ENCODE peak calls at places on chromosomes 5 and 9, in ten cellular contexts. V is aorta; D is CD8-positive, alpha-beta memory T cell; P is breast epithelium; R is upper lobe of left lung; M is pancreas; F is GM06990; H is psoas muscle; T is neural progenitor cell; U is hepatocyte. K is an unnamed sample.
A peak's percentile ranks its signal among the peaks of the same experiment; 100 is the strongest.

GRCh38 chr9:68706579-68707201 is 1.6 kb downstream of the PIP5K1B start:
- DNase-seq in T (peak; percentile 34), P (no peak), H (no peak), D (no peak), F (peak; percentile 30), R (no peak), U (no peak), V (no peak), M (no peak), K (no peak)

GRCh38 chr9:134011401-134011800 is 13.9 kb upstream of the BRD3OS start:
- DNase-seq in D (no peak), H (no peak), M (no peak), T (no peak), R (no peak), V (no peak), P (no peak), U (no peak), F (no peak), K (no peak)

GRCh38 chr5:180253036-180253824 is 38.7 kb downstream of the MAPK9 start:
- DNase-seq in T (no peak), V (no peak), U (no peak), R (no peak), P (no peak), D (no peak), H (no peak), F (peak; percentile 20), M (no peak), K (no peak)

GRCh38 chr9:128055222-128056040 is 11.7 kb downstream of the NAIF1 start:
- DNase-seq in D (no peak), F (no peak), P (no peak), R (peak; percentile 84), V (no peak), H (peak; percentile 75), U (no peak), T (peak; percentile 28), M (peak; percentile 80), K (no peak)

GRCh38 chr9:92706218-92706940 is 36.4 kb upstream of the IPPK start:
- DNase-seq in D (no peak), V (no peak), T (peak; percentile 55), U (no peak), P (peak; percentile 19), F (no peak), R (no peak), H (no peak), M (no peak), K (peak; percentile 31)

GRCh38 chr5:59598547-59598874 is 295.0 kb downstream of the PDE4D start:
- DNase-seq in M (no peak), P (no peak), R (no peak), T (no peak), V (no peak), U (no peak), F (no peak), D (no peak), H (no peak), K (no peak)

GRCh38 chr5:10647640-10648039 is 83.8 kb downstream of the ANKRD33B start:
- DNase-seq in P (no peak), R (no peak), F (no peak), M (no peak), H (no peak), D (no peak), V (no peak), U (no peak), T (no peak), K (no peak)

GRCh38 chr5:92800360-92800759 is 780.7 kb downstream of the NR2F1-AS1 start:
- DNase-seq in D (no peak), F (no peak), U (no peak), T (no peak), P (no peak), R (no peak), V (no peak), H (no peak), M (no peak), K (no peak)

GRCh38 chr5:67414712-67415111 is 218.1 kb upstream of the CD180 start:
- DNase-seq in H (no peak), U (no peak), V (no peak), T (no peak), R (no peak), P (no peak), F (no peak), D (no peak), M (no peak), K (no peak)

GRCh38 chr9:88738708-88739107 is 203.7 kb downstream of the NXNL2 start:
- DNase-seq in T (no peak), R (no peak), H (no peak), D (no peak), V (no peak), F (no peak), M (no peak), U (no peak), P (no peak), K (no peak)

GRCh38 chr9:88740844-88741243 is 205.9 kb downstream of the NXNL2 start:
- DNase-seq in H (no peak), P (no peak), F (no peak), U (no peak), R (no peak), M (no peak), V (no peak), D (no peak), T (no peak), K (no peak)

GRCh38 chr9:88742483-88742882 is 207.5 kb downstream of the NXNL2 start:
- DNase-seq in V (no peak), P (no peak), H (peak; percentile 71), M (no peak), U (peak; percentile 24), R (no peak), D (no peak), T (no peak), F (no peak), K (no peak)

GRCh38 chr9:88739373-88739772 is 204.4 kb downstream of the NXNL2 start:
- DNase-seq in M (no peak), H (no peak), V (no peak), R (no peak), F (no peak), P (no peak), U (no peak), D (no peak), T (no peak), K (no peak)

GRCh38 chr9:88741335-88741734 is 206.4 kb downstream of the NXNL2 start:
- DNase-seq in V (no peak), H (no peak), D (no peak), P (no peak), F (no peak), R (no peak), M (no peak), U (no peak), T (peak; percentile 31), K (peak; percentile 29)
- H3K4me3 ChIP-seq in V (no peak overlapping the region), H (no peak overlapping the region), D (no peak overlapping the region), P (no peak overlapping the region), F (no peak overlapping the region), R (no peak overlapping the region), M (no peak overlapping the region), U (no peak overlapping the region), T (no peak overlapping the region), K (no peak overlapping the region)

DNA sequence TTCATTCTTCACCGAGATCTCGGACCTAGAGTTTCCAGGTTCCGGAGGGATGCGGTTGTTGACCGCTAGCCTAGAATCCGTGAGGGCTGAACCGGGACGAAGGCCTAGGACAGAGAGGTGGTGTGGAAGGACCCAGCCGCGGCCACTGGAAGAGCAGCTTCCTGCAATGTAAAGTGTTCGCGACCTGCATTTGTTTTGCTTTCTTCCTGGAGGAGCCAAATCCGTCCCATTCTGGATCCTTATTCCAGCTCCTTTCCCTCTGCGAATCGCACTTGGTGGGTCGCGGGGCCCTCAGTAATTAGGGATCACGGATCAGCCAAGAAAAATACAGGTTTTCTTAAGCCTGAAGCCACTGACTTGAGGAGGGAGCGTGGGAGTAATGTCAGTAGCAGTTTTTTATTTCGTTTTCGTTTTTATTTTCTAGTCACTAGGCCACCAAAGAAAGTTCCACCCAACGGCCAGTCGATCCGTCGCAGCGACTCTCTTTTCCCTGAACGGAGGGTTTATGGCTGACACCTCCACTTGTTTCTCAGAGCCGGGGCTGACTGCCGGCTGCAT is 48.6 kb downstream of the ANXA2R start:
- DNase-seq in F (peak; percentile 54), U (no peak), H (no peak), T (no peak), R (no peak), D (no peak), P (no peak), V (no peak), M (no peak), K (no peak)
- H3K4me3 ChIP-seq in F (peak overlapping the region; percentile 77), U (peak overlapping the region; percentile 33), H (peak overlapping the region; percentile 73), T (peak overlapping the region; percentile 48), R (peak overlapping the region; percentile 48), D (peak overlapping the region; percentile 97), P (peak overlapping the region; percentile 61), V (no peak overlapping the region), M (peak overlapping the region; percentile 50), K (peak overlapping the region; percentile 72)

DNA sequence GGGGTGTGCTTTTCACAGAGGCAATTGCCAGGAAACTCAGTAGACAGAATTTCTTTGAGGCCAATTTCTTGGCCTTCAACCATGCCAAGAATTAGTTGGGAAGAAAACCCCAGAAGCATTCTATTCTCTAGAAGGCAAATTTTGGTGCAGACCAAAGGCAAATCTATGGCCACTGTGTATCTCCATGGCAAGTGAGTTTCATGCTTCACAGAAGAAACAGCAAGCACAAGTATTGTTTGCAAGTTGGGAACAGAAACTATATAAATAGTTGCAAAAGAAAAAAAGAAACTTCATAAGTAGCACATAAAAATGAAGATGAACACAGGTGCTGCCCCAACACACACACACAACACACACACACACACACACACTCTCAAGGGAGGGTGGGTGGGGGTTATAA is 197.3 kb downstream of the PARP8 start:
- DNase-seq in P (no peak), T (no peak), F (no peak), R (no peak), H (no peak), D (no peak), M (no peak), U (no peak), V (no peak), K (no peak)
- H3K4me3 ChIP-seq in P (no peak overlapping the region), T (no peak overlapping the region), F (no peak overlapping the region), R (no peak overlapping the region), H (no peak overlapping the region), D (no peak overlapping the region), M (no peak overlapping the region), U (no peak overlapping the region), V (no peak overlapping the region), K (no peak overlapping the region)

GRCh38 chr5:148382961-148383360 is 797 bp upstream of the FBXO38 start:
- DNase-seq in V (no peak), M (no peak), T (no peak), P (no peak), F (no peak), H (no peak), R (no peak), U (no peak), D (peak; percentile 8), K (no peak)

GRCh38 chr5:148383564-148384388 is at the start of gene FBXO38:
- DNase-seq in D (peak; percentile 98), T (peak; percentile 97), M (peak; percentile 97), R (peak; percentile 98), P (peak; percentile 96), U (peak; percentile 97), V (peak; percentile 99), H (peak; percentile 98), F (peak; percentile 93), K (peak; percentile 97)

GRCh38 chr5:148386041-148386440 is 2.3 kb downstream of the FBXO38 start:
- DNase-seq in M (no peak), D (no peak), F (no peak), T (no peak), H (no peak), U (no peak), R (no peak), V (no peak), P (no peak), K (no peak)

GRCh38 chr5:148384389-148384756 is 615 bp downstream of the FBXO38 start:
- DNase-seq in D (no peak), V (no peak), H (no peak), P (no peak), F (no peak), M (no peak), U (peak; percentile 23), R (peak; percentile 21), T (no peak), K (no peak)

GRCh38 chr5:148385094-148385493 is 1.3 kb downstream of the FBXO38 start:
- DNase-seq in V (no peak), H (no peak), R (no peak), D (no peak), T (no peak), P (no peak), F (no peak), M (no peak), U (no peak), K (no peak)
- H3K4me3 ChIP-seq in V (no peak overlapping the region), H (peak overlapping the region; percentile 87), R (no peak overlapping the region), D (peak overlapping the region; percentile 90), T (peak overlapping the region; percentile 82), P (no peak overlapping the region), F (peak overlapping the region; percentile 91), M (no peak overlapping the region), U (peak overlapping the region; percentile 36), K (peak overlapping the region; percentile 87)

K was measured in Jurkat, Clone E6-1.